ENCODE peak calls at places on chromosomes 4 and X, in eight cellular contexts. I is aorta; C is NCI-H1105; A is endothelial cell; W is NCI-H1092; M is foreskin fibroblast; G is central memory CD4-positive, alpha-beta T cell; X is IMR-90. E is an unnamed sample.

GRCh38 chr4:109665783-109666455 is 37.3 kb downstream of the CASP6 start:
- DNase-seq in A (no peak), W (peak), C (peak), X (no peak), I (no peak), M (no peak), G (no peak), E (peak)

GRCh38 chrX:149962859-149963757 is 24.8 kb upstream of the EOLA2 start:
- DNase-seq in W (peak), A (peak), X (peak), C (peak), M (peak), G (no peak), I (no peak), E (no peak)

GRCh38 chr4:5199912-5200311 is 148.6 kb downstream of the STK32B start:
- DNase-seq in X (no peak), I (no peak), M (no peak), C (no peak), W (no peak), G (no peak), A (no peak), E (no peak)

GRCh38 chrX:36974896-36975295 is 33.3 kb upstream of the FAM47C start:
- DNase-seq in I (no peak), X (no peak), C (no peak), G (no peak), A (no peak), W (no peak), M (no peak), E (no peak)

GRCh38 chr4:10201356-10202223 is 85.0 kb upstream of the WDR1 start:
- DNase-seq in X (no peak), A (no peak), I (no peak), M (no peak), C (no peak), G (no peak), W (no peak), E (no peak)

GRCh38 chr4:175380841-175381240 is 431.2 kb downstream of the GPM6A start:
- DNase-seq in M (no peak), C (no peak), A (no peak), W (no peak), G (no peak), I (no peak), X (no peak), E (no peak)

GRCh38 chrX:39518451-39519212 is 579.1 kb downstream of the BCOR start:
- DNase-seq in W (no peak), C (no peak), I (no peak), X (no peak), G (no peak), A (no peak), M (no peak), E (no peak)

GRCh38 chr4:184950926-184951325 is 67.4 kb upstream of the HELT start:
- DNase-seq in G (no peak), M (no peak), C (no peak), X (no peak), A (no peak), W (no peak), I (peak), E (no peak)

GRCh38 chr4:2059034-2059725 is at the start of gene NAT8L:
- DNase-seq in I (no peak), A (no peak), C (peak), X (no peak), M (no peak), G (no peak), W (peak), E (peak)

GRCh38 chr4:94576163-94576562 is 124.4 kb downstream of the PDLIM5 start:
- DNase-seq in M (no peak), X (no peak), I (no peak), G (no peak), C (no peak), A (no peak), W (no peak), E (no peak)

GRCh38 chr4:187849556-187850245 is 145.9 kb upstream of the ZFP42 start:
- DNase-seq in I (no peak), M (no peak), X (no peak), C (no peak), G (no peak), W (no peak), A (no peak), E (no peak)

GRCh38 chrX:123330229-123330942 is 146.3 kb downstream of the GRIA3 start:
- DNase-seq in X (no peak), W (no peak), A (no peak), G (no peak), I (no peak), M (no peak), C (no peak), E (no peak)

GRCh38 chr4:188934320-188934975 is 795.2 kb downstream of the TRIML1 start:
- DNase-seq in A (no peak), I (no peak), X (peak), G (no peak), M (peak), W (no peak), C (no peak), E (no peak)

GRCh38 chrX:82458207-82458754 is 1049.8 kb upstream of the POU3F4 start:
- DNase-seq in M (no peak), C (no peak), X (no peak), A (no peak), W (no peak), G (no peak), I (no peak), E (no peak)

GRCh38 chr4:39469429-39470077 is 10.7 kb downstream of the LIAS start:
- DNase-seq in W (peak), I (no peak), A (peak), M (peak), G (peak), C (peak), X (peak), E (peak)

GRCh38 chr4:168830777-168831512 is 179.1 kb downstream of the CBR4 start:
- DNase-seq in X (no peak), W (no peak), G (no peak), I (no peak), A (no peak), M (no peak), C (no peak), E (no peak)

GRCh38 chr4:94722748-94723147 is 35.0 kb upstream of the BMPR1B start:
- DNase-seq in A (no peak), I (no peak), G (no peak), X (no peak), W (no peak), C (no peak), M (no peak), E (no peak)

GRCh38 chr4:182874946-182875345 is 42.2 kb downstream of the DCTD start:
- DNase-seq in C (no peak), G (no peak), A (no peak), I (no peak), M (no peak), X (no peak), W (no peak), E (no peak)

GRCh38 chr4:36178489-36178888 is 65.8 kb downstream of the ARAP2 start:
- DNase-seq in C (no peak), I (no peak), W (no peak), G (no peak), A (no peak), X (no peak), M (no peak), E (no peak)

GRCh38 chr4:77711469-77711868 is 105.8 kb downstream of the CXCL13 start:
- DNase-seq in I (no peak), A (no peak), G (no peak), C (no peak), X (no peak), W (no peak), M (no peak), E (no peak)

GRCh38 chr4:125316391-125316780 is 1.6 kb downstream of the FAT4 start:
- DNase-seq in G (no peak), W (no peak), M (no peak), X (no peak), I (peak), A (peak), C (no peak), E (no peak)

E was measured in NCI-H2081 treated with DMSO at 0.1 percent for 48 hours.